ENCODE peak calls at places on chromosomes 6 and 20, in six cellular contexts. One of them, this sample, is unnamed.

GRCh38 chr6:119929121-119929520 is 579.6 kb upstream of the MAN1A1 start:
- DNase-seq in transverse colon: no peak
- DNase-seq in HCT116: no peak
- DNase-seq in sigmoid colon: no peak
- DNase-seq in K562: no peak
- DNase-seq in stomach: no peak
- DNase-seq in this sample: no peak

GRCh38 chr6:33126101-33126714 is 50.4 kb downstream of the HLA-DPB1 start:
- DNase-seq in transverse colon: peak; percentile 66
- DNase-seq in HCT116: peak; percentile 35
- DNase-seq in sigmoid colon: peak; percentile 71
- DNase-seq in K562: peak; percentile 79
- DNase-seq in stomach: peak; percentile 76
- DNase-seq in this sample: no peak

GRCh38 chr6:134421496-134421895 is 103.6 kb upstream of the SGK1 start:
- DNase-seq in transverse colon: no peak
- DNase-seq in HCT116: no peak
- DNase-seq in sigmoid colon: no peak
- DNase-seq in K562: no peak
- DNase-seq in stomach: no peak
- DNase-seq in this sample: no peak

GRCh38 chr6:43860285-43860684 is 90.3 kb downstream of the VEGFA start:
- DNase-seq in transverse colon: no peak
- DNase-seq in HCT116: no peak
- DNase-seq in sigmoid colon: no peak
- DNase-seq in K562: no peak
- DNase-seq in stomach: no peak
- DNase-seq in this sample: no peak

GRCh38 chr6:33080127-33081089 is 4.6 kb downstream of the HLA-DPB1 start:
- DNase-seq in transverse colon: peak; percentile 55
- DNase-seq in HCT116: no peak
- DNase-seq in sigmoid colon: peak; percentile 89
- DNase-seq in K562: peak; percentile 36
- DNase-seq in stomach: no peak
- DNase-seq in this sample: no peak

GRCh38 chr6:24926192-24926591 is 9.6 kb downstream of the RIPOR2 start:
- DNase-seq in transverse colon: no peak
- DNase-seq in HCT116: no peak
- DNase-seq in sigmoid colon: no peak
- DNase-seq in K562: no peak
- DNase-seq in stomach: no peak
- DNase-seq in this sample: no peak

GRCh38 chr6:152600022-152600421 is 37.1 kb downstream of the SYNE1 start:
- DNase-seq in transverse colon: no peak
- DNase-seq in HCT116: no peak
- DNase-seq in sigmoid colon: no peak
- DNase-seq in K562: no peak
- DNase-seq in stomach: no peak
- DNase-seq in this sample: no peak

GRCh38 chr6:33858053-33858475 is 54.3 kb upstream of the MLN start:
- DNase-seq in transverse colon: no peak
- DNase-seq in HCT116: no peak
- DNase-seq in sigmoid colon: no peak
- DNase-seq in K562: no peak
- DNase-seq in stomach: no peak
- DNase-seq in this sample: no peak

GRCh38 chr6:72650081-72650745 is 28.3 kb downstream of the KCNQ5 start:
- DNase-seq in transverse colon: no peak
- DNase-seq in HCT116: no peak
- DNase-seq in sigmoid colon: no peak
- DNase-seq in K562: no peak
- DNase-seq in stomach: no peak
- DNase-seq in this sample: no peak

GRCh38 chr6:20830576-20830975 is 296.3 kb downstream of the CDKAL1 start:
- DNase-seq in transverse colon: no peak
- DNase-seq in HCT116: no peak
- DNase-seq in sigmoid colon: no peak
- DNase-seq in K562: no peak
- DNase-seq in stomach: no peak
- DNase-seq in this sample: no peak

GRCh38 chr20:32252189-32252588 is 25.3 kb upstream of the KIF3B start:
- DNase-seq in transverse colon: no peak
- DNase-seq in HCT116: no peak
- DNase-seq in sigmoid colon: no peak
- DNase-seq in K562: no peak
- DNase-seq in stomach: no peak
- DNase-seq in this sample: no peak

GRCh38 chr6:15086273-15087158 is 159.4 kb upstream of the JARID2 start:
- DNase-seq in transverse colon: peak; percentile 18
- DNase-seq in HCT116: no peak
- DNase-seq in sigmoid colon: no peak
- DNase-seq in K562: peak; percentile 81
- DNase-seq in stomach: peak; percentile 39
- DNase-seq in this sample: no peak

DNA sequence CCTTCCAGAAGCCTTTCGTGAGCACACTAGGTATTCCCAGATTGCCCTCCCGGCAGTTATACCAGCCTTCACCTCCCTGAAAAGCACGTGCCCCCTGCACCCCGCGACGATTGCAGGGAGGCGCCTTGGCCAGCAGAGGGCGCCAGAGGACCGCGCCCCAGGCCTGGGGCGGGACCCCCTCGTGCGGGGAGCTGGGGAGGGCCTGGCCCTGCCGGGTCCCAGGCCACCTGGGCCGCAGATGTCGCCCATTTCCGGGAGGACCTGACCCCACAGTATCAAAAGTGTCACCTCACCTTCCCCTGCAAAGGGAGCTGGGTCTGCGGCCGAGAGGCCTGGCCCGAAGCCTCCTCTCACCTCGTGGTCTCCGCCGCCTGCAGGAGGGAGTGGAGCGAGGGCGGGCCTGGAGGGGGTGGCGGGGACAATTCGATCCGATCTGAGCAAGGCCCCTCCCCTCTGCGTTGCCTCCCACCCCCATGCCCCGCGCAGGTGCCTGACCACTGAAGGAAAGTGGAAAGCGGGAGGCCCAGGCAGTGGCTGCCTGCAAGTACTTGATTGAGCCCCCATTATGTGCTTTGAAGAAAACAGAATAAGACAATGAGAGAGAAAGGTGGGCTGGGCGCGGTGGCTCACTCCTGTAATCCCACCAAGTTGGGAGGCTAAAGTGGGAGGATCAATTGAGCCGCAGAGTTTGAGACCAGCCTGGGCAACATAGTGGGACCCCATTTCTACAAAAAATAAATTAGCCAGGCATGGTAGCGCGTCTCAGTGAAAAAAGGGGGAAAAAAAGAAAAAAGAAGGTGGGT is 3.5 kb upstream of the SNAI1 start:
- DNase-seq in transverse colon: peak; percentile 57
- DNase-seq in HCT116: peak; percentile 38
- DNase-seq in sigmoid colon: no peak
- DNase-seq in K562: peak; percentile 84
- DNase-seq in stomach: peak; percentile 59
- DNase-seq in this sample: peak; percentile 76
- TF ChIP-seq POLR2A in transverse colon: no peak
- TF ChIP-seq POLR2A in HCT116: no peak
- TF ChIP-seq POLR2A in sigmoid colon: no peak
- TF ChIP-seq POLR2A in K562: no peak
- TF ChIP-seq POLR2A in stomach: no peak
- TF ChIP-seq POLR2A in this sample: no peak

DNA sequence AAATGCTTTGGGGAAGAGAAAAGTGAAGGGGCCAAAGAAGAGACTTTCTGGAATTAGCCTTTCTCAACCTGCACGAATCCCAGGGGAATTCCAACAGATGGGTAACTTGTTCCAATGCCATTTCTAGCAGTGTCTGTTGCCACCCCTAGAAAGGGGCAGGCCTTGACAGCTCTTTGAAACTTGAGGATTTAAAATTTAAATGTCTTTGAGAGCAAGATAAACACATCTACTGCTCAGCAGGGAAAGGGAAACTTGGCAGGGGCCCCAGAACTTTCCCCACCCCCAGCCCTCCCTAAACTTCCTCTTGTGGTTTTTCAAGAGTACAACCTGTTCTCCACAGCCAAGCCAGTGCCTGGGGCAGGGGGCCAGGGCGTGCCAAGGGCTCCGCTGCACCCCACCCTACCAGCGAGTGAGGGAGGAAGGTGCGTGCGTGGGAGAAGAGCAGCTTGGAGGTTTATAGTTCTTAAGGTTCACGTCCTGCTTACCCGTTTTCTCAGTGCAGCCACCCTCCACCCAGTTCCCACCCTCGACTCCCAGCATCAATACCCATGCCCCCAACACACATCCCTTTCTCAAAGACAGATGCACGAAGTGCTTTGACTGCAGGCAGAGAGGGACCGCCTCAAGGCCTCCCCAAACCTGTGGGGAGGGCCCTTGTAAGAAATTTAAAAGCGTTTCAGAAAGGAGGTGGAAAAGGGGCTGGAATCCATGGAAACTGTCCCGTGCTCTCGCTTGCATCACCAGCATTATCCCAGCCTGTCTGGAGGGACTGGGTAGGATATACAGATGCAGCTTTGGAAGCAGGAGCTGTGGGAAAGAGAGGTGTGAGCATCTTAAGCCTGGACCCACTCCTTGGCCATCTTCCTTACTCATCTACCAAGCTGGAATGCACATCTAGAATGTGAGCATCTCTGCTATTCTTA is 4.5 kb upstream of the TAF8 start:
- DNase-seq in transverse colon: peak; percentile 96
- DNase-seq in HCT116: peak; percentile 33
- DNase-seq in sigmoid colon: peak; percentile 98
- DNase-seq in K562: peak; percentile 93
- DNase-seq in stomach: peak; percentile 98
- DNase-seq in this sample: no peak
- TF ChIP-seq POLR2AphosphoS5 in transverse colon: peak; percentile 87
- TF ChIP-seq POLR2AphosphoS5 in HCT116: no peak
- TF ChIP-seq POLR2AphosphoS5 in sigmoid colon: peak; percentile 86
- TF ChIP-seq POLR2AphosphoS5 in K562: peak; percentile 50
- TF ChIP-seq POLR2AphosphoS5 in stomach: peak; percentile 88
- TF ChIP-seq POLR2AphosphoS5 in this sample: no peak

GRCh38 chr20:58389324-58389967 is 417 bp downstream of the VAPB start:
- DNase-seq in transverse colon: peak; percentile 48
- DNase-seq in HCT116: no peak
- DNase-seq in sigmoid colon: peak; percentile 72
- DNase-seq in K562: peak; percentile 55
- DNase-seq in stomach: peak; percentile 42
- DNase-seq in this sample: peak; percentile 29
- TF ChIP-seq POLR2A in transverse colon: peak; percentile 37
- TF ChIP-seq POLR2A in HCT116: no peak
- TF ChIP-seq POLR2A in sigmoid colon: no peak
- TF ChIP-seq POLR2A in K562: peak; percentile 63
- TF ChIP-seq POLR2A in stomach: no peak
- TF ChIP-seq POLR2A in this sample: no peak

GRCh38 chr6:1838604-1839003 is 228.9 kb downstream of the FOXC1 start:
- DNase-seq in transverse colon: no peak
- DNase-seq in HCT116: no peak
- DNase-seq in sigmoid colon: no peak
- DNase-seq in K562: no peak
- DNase-seq in stomach: no peak
- DNase-seq in this sample: no peak
- TF ChIP-seq POLR2AphosphoS5 in transverse colon: no peak
- TF ChIP-seq POLR2AphosphoS5 in HCT116: no peak
- TF ChIP-seq POLR2AphosphoS5 in sigmoid colon: no peak
- TF ChIP-seq POLR2AphosphoS5 in K562: no peak
- TF ChIP-seq POLR2AphosphoS5 in stomach: no peak
- TF ChIP-seq POLR2AphosphoS5 in this sample: no peak

DNA sequence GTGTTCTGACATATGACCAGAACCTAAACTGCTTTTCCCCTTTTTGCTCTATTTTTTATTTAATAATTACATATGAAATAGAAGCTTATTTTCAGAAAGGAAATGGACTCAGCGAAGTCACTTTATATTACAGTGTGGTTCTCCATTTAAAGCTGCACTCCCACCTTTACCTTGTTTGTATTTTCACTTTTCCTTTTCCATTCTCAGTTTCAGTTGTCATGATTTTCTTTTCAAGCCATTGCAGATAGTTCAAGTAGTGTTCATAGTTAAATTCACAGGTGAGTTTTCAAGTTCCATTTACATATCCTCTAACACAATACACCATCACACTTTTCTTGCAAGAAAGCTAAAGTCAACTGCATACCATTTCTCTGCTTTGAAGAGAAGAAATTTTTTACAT is 400.2 kb downstream of the HACE1 start:
- DNase-seq in transverse colon: no peak
- DNase-seq in HCT116: no peak
- DNase-seq in sigmoid colon: no peak
- DNase-seq in K562: no peak
- DNase-seq in stomach: no peak
- DNase-seq in this sample: no peak
- TF ChIP-seq POLR2A in transverse colon: no peak
- TF ChIP-seq POLR2A in HCT116: no peak
- TF ChIP-seq POLR2A in sigmoid colon: no peak
- TF ChIP-seq POLR2A in K562: no peak
- TF ChIP-seq POLR2A in stomach: no peak
- TF ChIP-seq POLR2A in this sample: no peak

GRCh38 chr6:39945626-39946025 is 11.4 kb upstream of the MOCS1 start:
- DNase-seq in transverse colon: peak; percentile 72
- DNase-seq in HCT116: no peak
- DNase-seq in sigmoid colon: no peak
- DNase-seq in K562: peak; percentile 55
- DNase-seq in stomach: no peak
- DNase-seq in this sample: no peak

GRCh38 chr6:39948156-39948850 is 14.0 kb upstream of the MOCS1 start:
- DNase-seq in transverse colon: no peak
- DNase-seq in HCT116: no peak
- DNase-seq in sigmoid colon: no peak
- DNase-seq in K562: peak; percentile 69
- DNase-seq in stomach: no peak
- DNase-seq in this sample: no peak

GRCh38 chr6:39951198-39951597 is 16.9 kb upstream of the MOCS1 start:
- DNase-seq in transverse colon: no peak
- DNase-seq in HCT116: no peak
- DNase-seq in sigmoid colon: no peak
- DNase-seq in K562: no peak
- DNase-seq in stomach: no peak
- DNase-seq in this sample: no peak

GRCh38 chr6:39950125-39950720 is 16.0 kb upstream of the MOCS1 start:
- DNase-seq in transverse colon: no peak
- DNase-seq in HCT116: no peak
- DNase-seq in sigmoid colon: no peak
- DNase-seq in K562: peak; percentile 33
- DNase-seq in stomach: no peak
- DNase-seq in this sample: no peak

GRCh38 chr6:39947611-39948068 is 13.4 kb upstream of the MOCS1 start:
- DNase-seq in transverse colon: no peak
- DNase-seq in HCT116: no peak
- DNase-seq in sigmoid colon: no peak
- DNase-seq in K562: no peak
- DNase-seq in stomach: no peak
- DNase-seq in this sample: no peak
- TF ChIP-seq POLR2AphosphoS5 in transverse colon: no peak
- TF ChIP-seq POLR2AphosphoS5 in HCT116: no peak
- TF ChIP-seq POLR2AphosphoS5 in sigmoid colon: no peak
- TF ChIP-seq POLR2AphosphoS5 in K562: no peak
- TF ChIP-seq POLR2AphosphoS5 in stomach: no peak
- TF ChIP-seq POLR2AphosphoS5 in this sample: no peak